ENCODE peak calls at places on chromosome 15, in nine cellular contexts. E is OCI-M1, W is mesendoderm, R is AG04449, L is activated gamma-delta T cell treated with Interleukin-2 at 50 U/mL for 16 hours, X is Ammon's horn, P is NCI-H1436 treated with DMSO at 0.1 percent for 48 hours, G is AG09309, M is SK-N-MC. C is an unnamed sample.

GRCh38 chr15:54500330-54500729 is 522.1 kb downstream of the UNC13C start:
- DNase-seq in E (no peak), W (no peak), R (no peak), L (no peak), X (no peak), P (no peak), G (no peak), M (no peak), C (no peak)

GRCh38 chr15:58606577-58607080 is 142.9 kb downstream of the ADAM10 start:
- DNase-seq in E (no peak), W (peak; percentile 18), R (no peak), L (no peak), X (no peak), P (no peak), G (no peak), M (no peak), C (no peak)

GRCh38 chr15:89888214-89888804 is 5.5 kb downstream of the AP3S2 start:
- DNase-seq in E (peak; percentile 54), W (peak; percentile 59), R (peak; percentile 69), L (no peak), X (no peak), P (no peak), G (peak; percentile 71), M (no peak), C (peak; percentile 41)

GRCh38 chr15:39641187-39641889 is 60.5 kb downstream of the THBS1 start:
- DNase-seq in E (no peak), W (no peak), R (no peak), L (no peak), X (no peak), P (no peak), G (no peak), M (no peak), C (no peak)

GRCh38 chr15:99344639-99345038 is 93.4 kb downstream of the LRRC28 start:
- DNase-seq in E (no peak), W (no peak), R (no peak), L (no peak), X (no peak), P (no peak), G (no peak), M (no peak), C (no peak)

GRCh38 chr15:89442671-89443307 is 53.6 kb downstream of the RHCG start:
- DNase-seq in E (peak; percentile 77), W (peak; percentile 76), R (no peak), L (no peak), X (no peak), P (no peak), G (no peak), M (no peak), C (no peak)

GRCh38 chr15:48494646-48495045 is 150.9 kb downstream of the FBN1 start:
- DNase-seq in E (no peak), W (no peak), R (no peak), L (no peak), X (no peak), P (no peak), G (no peak), M (peak; percentile 5), C (no peak)

GRCh38 chr15:39016706-39017105 is 452.1 kb upstream of the RASGRP1 start:
- DNase-seq in E (no peak), W (no peak), R (no peak), L (no peak), X (no peak), P (no peak), G (no peak), M (no peak), C (no peak)

GRCh38 chr15:40847225-40847961 is 3.5 kb downstream of the SPINT1 start:
- DNase-seq in E (peak; percentile 98), W (peak; percentile 94), R (no peak), L (no peak), X (peak; percentile 77), P (peak; percentile 64), G (no peak), M (no peak), C (no peak)

GRCh38 chr15:84874991-84875390 is 9.5 kb upstream of the SLC28A1 start:
- DNase-seq in E (no peak), W (no peak), R (no peak), L (no peak), X (peak; percentile 67), P (no peak), G (no peak), M (no peak), C (no peak)